ENCODE peak calls at places on chromosomes 7 and 10, in five cellular contexts. M, I, Q, J and H are unnamed samples.

GRCh38 chr7:140060788-140061606 is 1.8 kb downstream of the PARP12 start:
- DNase-seq in M (peak; percentile 33), Q (no peak), I (no peak), J (no peak), H (no peak)

GRCh38 chr7:15647309-15647708 is 39.2 kb downstream of the MEOX2 start:
- DNase-seq in I (no peak), M (no peak), J (no peak), Q (no peak), H (no peak)

GRCh38 chr7:111101856-111102646 is 11.1 kb downstream of the LRRN3 start:
- DNase-seq in J (no peak), I (no peak), Q (no peak), M (no peak), H (no peak)

GRCh38 chr10:44958196-44958896 is 1.3 kb upstream of the RASSF4 start:
- DNase-seq in J (peak; percentile 25), M (no peak), Q (no peak), I (no peak), H (peak; percentile 48)

GRCh38 chr7:151008511-151009323 is 15.6 kb downstream of the ATG9B start:
- DNase-seq in J (peak; percentile 96), M (peak; percentile 68), Q (no peak), I (no peak), H (peak; percentile 82)

GRCh38 chr10:43322321-43322720 is 49.1 kb upstream of the FXYD4 start:
- DNase-seq in Q (no peak), I (no peak), M (peak; percentile 69), J (peak; percentile 56), H (no peak)

GRCh38 chr7:3575753-3576531 is 274.9 kb downstream of the SDK1 start:
- DNase-seq in Q (no peak), M (peak; percentile 71), I (no peak), J (no peak), H (peak; percentile 53)

GRCh38 chr7:35752727-35753126 is 48.1 kb upstream of the SEPTIN7 start:
- DNase-seq in J (no peak), M (no peak), Q (no peak), I (no peak), H (no peak)

GRCh38 chr10:1109795-1110673 is 53.8 kb downstream of the WDR37 start:
- DNase-seq in J (peak; percentile 87), Q (no peak), M (peak; percentile 83), I (no peak), H (peak; percentile 88)

GRCh38 chr10:77493851-77494788 is 143.5 kb downstream of the KCNMA1 start:
- DNase-seq in I (no peak), M (no peak), Q (no peak), J (no peak), H (no peak)

DNA sequence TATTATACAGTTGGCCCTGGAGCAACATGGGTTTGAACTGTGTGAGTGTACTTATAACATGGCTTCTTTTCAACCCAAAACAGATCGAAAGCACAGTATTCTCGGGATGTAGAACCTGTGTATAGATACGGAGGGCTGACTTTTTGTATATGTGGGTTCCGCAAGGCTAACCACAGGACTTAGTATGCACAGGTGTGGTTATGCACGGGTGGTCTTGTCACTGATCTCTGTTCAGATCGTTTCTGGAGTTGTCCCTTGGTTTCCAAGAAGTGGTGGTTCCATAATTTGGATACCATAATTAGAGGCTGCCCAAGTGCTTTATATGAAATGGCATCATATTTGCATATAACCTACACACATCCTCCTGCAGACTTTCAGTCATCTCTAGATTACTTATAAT is 10.9 kb upstream of the BHLHA15 start:
- DNase-seq in I (no peak), M (no peak), J (no peak), Q (no peak), H (no peak)
- H3K4me3 ChIP-seq in I (no peak overlapping the region), M (no peak overlapping the region), J (no peak overlapping the region), Q (no peak overlapping the region), H (no peak overlapping the region)

GRCh38 chr7:45105588-45106188 is 5.8 kb downstream of the TBRG4 start:
- DNase-seq in I (no peak), J (no peak), M (no peak), Q (no peak), H (no peak)

GRCh38 chr7:45104844-45105587 is 6.5 kb downstream of the TBRG4 start:
- DNase-seq in Q (no peak), M (no peak), J (no peak), I (no peak), H (no peak)

GRCh38 chr7:45106820-45107219 is 4.7 kb downstream of the TBRG4 start:
- DNase-seq in M (no peak), I (no peak), Q (no peak), J (no peak), H (no peak)

GRCh38 chr7:45108863-45109262 is 2.6 kb downstream of the TBRG4 start:
- DNase-seq in J (peak; percentile 53), Q (no peak), I (no peak), M (no peak), H (no peak)

GRCh38 chr7:45107356-45107755 is 4.1 kb downstream of the TBRG4 start:
- DNase-seq in Q (no peak), M (no peak), J (peak; percentile 1), I (no peak), H (no peak)
- TF ChIP-seq POLR2A in Q (no peak), M (no peak), J (no peak), I (no peak), H (no peak)

GRCh38 chr10:32374605-32375004 is 27.6 kb upstream of the EPC1 start:
- DNase-seq in Q (no peak), J (no peak), M (no peak), I (no peak), H (no peak)

GRCh38 chr10:32373496-32373895 is 26.5 kb upstream of the EPC1 start:
- DNase-seq in Q (no peak), I (no peak), M (no peak), J (no peak), H (no peak)

GRCh38 chr10:32377458-32378370 is 30.8 kb upstream of the EPC1 start:
- DNase-seq in M (peak; percentile 35), J (no peak), I (no peak), Q (no peak), H (no peak)

GRCh38 chr10:32376780-32377179 is 29.8 kb upstream of the EPC1 start:
- DNase-seq in I (no peak), J (no peak), Q (no peak), M (no peak), H (no peak)

DNA sequence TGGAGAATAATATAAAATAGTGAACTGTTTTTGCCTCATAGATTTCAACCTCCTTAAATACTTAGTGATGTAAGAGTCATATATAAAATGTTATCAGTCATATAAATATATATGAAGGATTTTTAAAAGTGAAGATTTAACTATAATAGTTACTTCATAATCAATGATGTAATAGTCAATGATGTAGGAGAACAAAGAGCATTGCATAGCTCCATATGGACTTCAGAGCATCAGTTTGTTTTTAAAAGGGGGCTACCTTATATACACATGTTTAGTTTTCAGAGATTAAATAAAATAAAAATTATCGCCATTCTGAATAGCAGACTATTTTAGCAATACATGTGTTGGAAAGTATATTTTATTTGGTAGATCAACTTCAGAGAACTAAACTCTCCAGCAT is 29.1 kb upstream of the EPC1 start:
- DNase-seq in Q (no peak), J (no peak), M (no peak), I (no peak), H (no peak)
- H3K4me3 ChIP-seq in Q (peak overlapping the region; percentile 67), J (peak overlapping the region; percentile 65), M (no peak overlapping the region), I (peak overlapping the region; percentile 70), H (peak overlapping the region; percentile 55)

GRCh38 chr7:128129224-128129864 is 98.1 kb upstream of the LRRC4 start:
- DNase-seq in J (no peak), Q (no peak), I (no peak), M (no peak), H (no peak)

GRCh38 chr7:128132426-128133069 is 101.3 kb upstream of the LRRC4 start:
- DNase-seq in J (no peak), I (no peak), M (no peak), Q (no peak), H (no peak)

GRCh38 chr7:128128401-128128800 is 97.2 kb upstream of the LRRC4 start:
- DNase-seq in I (no peak), Q (no peak), M (no peak), J (no peak), H (no peak)

GRCh38 chr7:128131115-128131514 is 99.9 kb upstream of the LRRC4 start:
- DNase-seq in M (no peak), Q (no peak), J (no peak), I (no peak), H (no peak)

DNA sequence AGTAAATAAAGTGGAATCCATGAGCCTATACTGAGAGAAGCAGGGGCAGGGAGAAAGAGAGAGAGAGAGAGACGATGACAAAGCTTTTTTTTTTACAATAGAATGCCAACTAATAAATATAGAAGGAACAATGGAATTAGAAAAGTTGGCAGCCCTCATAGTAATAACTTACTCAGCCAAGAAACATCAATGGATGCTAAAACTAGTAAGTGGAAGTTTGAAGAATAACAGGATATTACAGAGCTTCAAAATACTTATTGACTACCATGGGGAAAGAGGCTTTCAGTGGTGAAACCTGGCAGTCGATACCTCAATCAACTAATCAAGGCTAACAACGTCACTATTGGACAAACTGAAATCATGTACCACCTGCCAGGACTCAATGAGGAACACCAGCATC is 100.5 kb upstream of the LRRC4 start:
- DNase-seq in J (no peak), M (no peak), I (no peak), Q (no peak), H (no peak)
- TF ChIP-seq POLR2A in J (no peak), M (no peak), I (no peak), Q (no peak), H (no peak)

DNA sequence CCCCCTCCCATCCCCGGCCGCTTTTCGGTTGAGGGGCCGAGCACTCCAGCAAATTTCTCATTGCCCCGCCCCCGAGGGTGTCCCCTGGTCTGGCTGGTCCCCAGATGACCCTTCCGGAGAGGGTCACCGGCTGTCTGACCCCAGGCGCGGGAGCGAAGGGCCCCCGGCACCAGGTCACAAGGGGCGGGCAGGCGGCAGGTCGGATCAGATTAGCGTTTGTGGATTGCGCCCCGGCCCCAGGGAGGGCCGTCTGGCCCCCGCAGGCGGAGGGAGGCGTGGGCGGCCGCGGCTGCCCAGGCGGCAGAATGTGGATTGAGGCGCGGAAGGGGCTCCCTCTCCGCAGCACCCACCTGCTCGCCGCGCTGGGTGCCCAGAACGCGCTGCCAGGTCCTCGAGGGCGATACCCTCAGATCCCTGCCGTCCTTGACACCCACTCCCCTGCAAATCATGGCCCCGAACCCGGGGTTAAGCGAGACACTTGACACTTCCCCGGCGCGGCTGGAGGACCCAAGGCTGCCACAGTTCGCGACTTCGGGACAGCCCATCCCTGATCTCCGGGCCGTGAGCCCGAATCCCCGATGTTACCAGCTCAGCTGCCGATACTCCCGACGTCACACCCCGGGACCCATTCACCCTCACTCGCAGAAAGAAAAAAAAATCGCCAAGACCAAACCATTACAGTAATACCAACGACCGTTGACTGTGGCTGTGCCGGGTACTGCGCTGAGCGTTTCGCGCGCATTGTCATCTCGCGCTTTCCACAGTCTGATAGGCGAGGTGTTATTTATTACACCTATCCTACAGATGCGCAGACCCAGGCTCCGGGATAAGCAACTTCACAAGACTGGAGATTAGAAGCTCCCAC is 953 bp downstream of the NODAL start:
- DNase-seq in J (no peak), M (no peak), Q (no peak), I (no peak), H (no peak)
- H3K4me3 ChIP-seq in J (peak overlapping the region; percentile 38), M (no peak overlapping the region), Q (no peak overlapping the region), I (peak overlapping the region; percentile 27), H (no peak overlapping the region)